ENCODE peak calls at places on chromosomes 4 and X, in ten cellular contexts. G, J, U, O, Q, L, I, N, E and M are unnamed samples.

GRCh38 chr4:2363951-2364653 is 54.3 kb downstream of the ZFYVE28 start:
- DNase-seq in G (no peak), J (no peak), U (no peak), O (peak; percentile 9), Q (no peak), L (no peak), I (no peak), N (no peak), E (no peak), M (no peak)

GRCh38 chr4:78520808-78521226 is 30.8 kb upstream of the ANXA3 start:
- DNase-seq in G (no peak), J (no peak), U (no peak), O (peak; percentile 52), Q (no peak), L (no peak), I (no peak), N (no peak), E (no peak), M (no peak)

GRCh38 chrX:45847966-45848365 is 647.3 kb upstream of the DIPK2B start:
- DNase-seq in G (no peak), J (no peak), U (no peak), O (peak; percentile 12), Q (no peak), L (no peak), I (no peak), N (no peak), E (no peak), M (no peak)

GRCh38 chr4:15832523-15833451 is 54.7 kb downstream of the CD38 start:
- DNase-seq in G (no peak), J (no peak), U (no peak), O (no peak), Q (no peak), L (no peak), I (no peak), N (no peak), E (no peak), M (no peak)

GRCh38 chrX:24494544-24495113 is 29.5 kb downstream of the PDK3 start:
- DNase-seq in G (no peak), J (no peak), U (no peak), O (peak; percentile 5), Q (no peak), L (no peak), I (peak; percentile 74), N (no peak), E (no peak), M (peak; percentile 91)

GRCh38 chrX:68703369-68703768 is 55.9 kb downstream of the STARD8 start:
- DNase-seq in G (no peak), J (no peak), U (no peak), O (no peak), Q (no peak), L (no peak), I (no peak), N (no peak), E (no peak), M (no peak)

GRCh38 chrX:72393836-72394517 is 88.3 kb upstream of the CITED1 start:
- DNase-seq in G (no peak), J (no peak), U (no peak), O (no peak), Q (no peak), L (no peak), I (no peak), N (no peak), E (no peak), M (no peak)

GRCh38 chr4:102735578-102735977 is 25.2 kb downstream of the MANBA start:
- DNase-seq in G (no peak), J (no peak), U (no peak), O (no peak), Q (no peak), L (no peak), I (no peak), N (no peak), E (no peak), M (peak; percentile 63)

GRCh38 chr4:110631582-110632505 is 9.0 kb upstream of the PITX2 start:
- DNase-seq in G (peak; percentile 91), J (peak; percentile 47), U (peak; percentile 89), O (peak; percentile 28), Q (peak; percentile 64), L (no peak), I (peak; percentile 44), N (peak; percentile 86), E (peak; percentile 45), M (peak; percentile 80)

GRCh38 chr4:110632506-110633357 is 9.9 kb upstream of the PITX2 start:
- DNase-seq in G (no peak), J (no peak), U (no peak), O (no peak), Q (no peak), L (no peak), I (no peak), N (no peak), E (no peak), M (no peak)

GRCh38 chr4:110634320-110635154 is 11.7 kb upstream of the PITX2 start:
- DNase-seq in G (no peak), J (no peak), U (no peak), O (no peak), Q (no peak), L (no peak), I (no peak), N (no peak), E (no peak), M (no peak)

GRCh38 chr4:110635155-110635479 is 12.2 kb upstream of the PITX2 start:
- DNase-seq in G (no peak), J (no peak), U (no peak), O (no peak), Q (no peak), L (no peak), I (no peak), N (no peak), E (no peak), M (no peak)

DNA sequence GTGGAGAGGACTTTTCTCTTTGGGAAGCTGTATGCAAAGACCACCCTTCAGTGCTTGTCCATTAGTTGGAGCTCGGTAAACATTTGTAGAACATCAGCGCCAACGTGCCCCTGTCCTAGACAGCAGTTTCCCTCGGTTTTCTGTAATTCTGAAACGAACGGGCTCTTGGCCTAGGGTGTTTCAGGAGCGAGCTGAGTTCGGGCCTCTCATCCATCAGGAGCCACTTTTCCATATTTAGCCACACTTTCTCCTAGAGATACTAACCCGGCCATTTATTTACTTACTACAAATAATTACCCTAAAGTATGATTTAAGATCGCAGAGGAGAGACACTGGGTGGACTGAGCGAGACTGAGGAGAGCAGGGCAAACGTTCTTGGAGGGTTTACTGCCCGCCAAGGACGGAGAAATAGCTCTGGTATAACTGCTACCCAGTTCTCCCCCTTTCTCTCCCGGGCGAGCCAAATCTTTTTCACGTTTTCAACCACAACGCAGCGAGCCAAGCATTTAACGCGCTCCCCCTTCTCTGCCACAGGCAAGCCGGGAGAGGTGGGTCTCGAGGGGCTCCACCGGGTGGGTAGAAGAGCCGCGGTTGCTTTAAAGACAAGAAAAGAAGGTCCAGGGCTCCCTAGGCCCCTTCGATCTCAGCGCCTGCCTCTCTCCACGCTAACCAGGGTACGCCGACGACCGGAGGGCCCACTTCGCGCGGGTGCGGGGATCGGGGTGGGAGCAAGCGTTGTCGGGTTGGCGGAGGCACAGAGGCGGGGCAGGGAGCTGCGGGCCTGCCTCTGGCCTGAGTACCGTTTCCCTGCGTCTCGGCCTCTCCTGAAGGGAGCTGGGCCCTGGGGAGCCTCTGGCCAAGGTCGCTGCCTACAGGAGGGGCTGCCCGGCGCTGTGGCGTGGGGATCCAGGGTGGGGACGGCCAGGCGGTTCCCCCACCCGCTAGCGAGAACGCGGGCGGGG is 10.8 kb upstream of the PITX2 start:
- DNase-seq in G (no peak), J (no peak), U (no peak), O (no peak), Q (no peak), L (no peak), I (no peak), N (peak; percentile 72), E (no peak), M (no peak)
- H3K27ac ChIP-seq in G (no peak overlapping the region), J (peak overlapping the region; percentile 69), U (no peak overlapping the region), O (no peak overlapping the region), Q (no peak overlapping the region), L (no peak overlapping the region), I (no peak overlapping the region), N (peak overlapping the region; percentile 88), E (no peak overlapping the region), M (no peak overlapping the region)

DNA sequence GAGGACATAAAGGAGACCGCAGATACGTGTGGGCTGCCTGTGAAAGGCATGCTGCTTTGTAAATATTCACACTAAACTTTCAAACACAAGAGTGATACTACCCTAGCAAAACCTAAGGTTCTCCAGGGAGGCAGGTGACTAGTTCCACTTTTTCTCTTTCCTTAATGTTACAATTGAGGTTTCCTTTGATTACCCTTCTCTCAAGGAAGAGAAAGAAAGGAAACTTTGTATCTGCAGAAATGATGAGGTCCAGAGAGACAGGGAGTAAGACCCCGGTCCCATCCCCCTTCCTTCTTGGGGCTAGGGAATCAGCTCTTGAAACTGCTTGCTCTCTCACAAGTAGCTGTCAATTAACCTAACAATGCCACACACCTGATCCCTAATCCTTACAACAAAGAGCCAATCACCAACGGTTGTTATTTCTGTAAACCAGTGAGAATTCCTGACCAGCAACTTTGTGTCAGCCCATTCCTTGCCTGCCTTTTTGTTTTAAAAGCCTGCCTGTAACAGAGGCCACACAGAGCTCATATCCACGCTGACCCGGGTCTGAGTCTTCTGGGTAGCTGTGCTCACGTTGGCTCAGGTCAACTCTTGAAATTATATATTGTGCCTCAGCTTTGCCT is 754.8 kb upstream of the FRG1 start:
- DNase-seq in G (peak; percentile 41), J (no peak), U (no peak), O (no peak), Q (no peak), L (no peak), I (no peak), N (no peak), E (no peak), M (no peak)
- H3K27ac ChIP-seq in G (no peak overlapping the region), J (no peak overlapping the region), U (no peak overlapping the region), O (no peak overlapping the region), Q (no peak overlapping the region), L (no peak overlapping the region), I (no peak overlapping the region), N (no peak overlapping the region), E (no peak overlapping the region), M (no peak overlapping the region)

DNA sequence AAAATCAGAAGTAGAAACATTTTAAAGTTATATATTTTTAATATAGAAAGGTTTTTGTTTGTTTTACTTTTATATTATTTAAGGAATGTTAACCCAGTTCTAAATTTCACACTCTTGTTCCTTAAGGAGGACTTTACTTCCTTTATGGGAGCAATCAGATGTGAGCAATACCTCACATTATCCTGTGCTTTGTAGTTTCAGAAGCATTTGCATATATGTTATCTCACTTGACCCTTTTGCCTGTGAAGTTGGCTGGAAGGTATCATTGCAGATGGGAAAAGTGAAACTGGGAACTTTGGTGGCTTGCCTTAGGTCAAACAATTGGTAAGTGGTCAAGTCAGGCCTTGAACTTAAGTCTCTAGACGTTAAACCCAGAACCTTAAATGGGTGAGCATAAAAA is 90.5 kb downstream of the AREG start:
- DNase-seq in G (no peak), J (no peak), U (no peak), O (no peak), Q (no peak), L (no peak), I (no peak), N (no peak), E (no peak), M (no peak)
- H3K27ac ChIP-seq in G (no peak overlapping the region), J (no peak overlapping the region), U (no peak overlapping the region), O (no peak overlapping the region), Q (no peak overlapping the region), L (no peak overlapping the region), I (no peak overlapping the region), N (no peak overlapping the region), E (no peak overlapping the region), M (peak overlapping the region; percentile 87)

DNA sequence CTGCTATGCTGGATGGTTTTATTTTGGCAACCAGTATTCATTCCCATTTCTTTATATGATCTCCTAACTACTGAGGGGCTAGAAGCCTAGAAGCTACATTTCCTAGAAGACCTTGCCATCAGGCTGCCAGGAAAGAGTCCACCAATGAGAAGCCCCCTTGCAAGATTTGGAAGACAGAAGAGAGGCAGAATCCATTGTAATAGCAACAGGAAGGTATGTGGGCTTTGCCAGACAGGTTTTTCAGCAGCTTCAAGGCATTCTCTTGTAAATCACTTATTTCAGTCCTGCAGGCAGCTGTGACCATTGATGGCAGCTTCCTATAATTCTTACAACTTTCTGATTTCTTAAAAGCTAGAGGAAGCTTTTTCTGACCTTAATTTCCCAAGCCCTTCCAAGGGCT is 148.3 kb upstream of the NHS start:
- DNase-seq in G (no peak), J (no peak), U (no peak), O (no peak), Q (no peak), L (no peak), I (no peak), N (no peak), E (no peak), M (no peak)
- H3K27ac ChIP-seq in G (no peak overlapping the region), J (no peak overlapping the region), U (no peak overlapping the region), O (no peak overlapping the region), Q (no peak overlapping the region), L (no peak overlapping the region), I (no peak overlapping the region), N (no peak overlapping the region), E (no peak overlapping the region), M (no peak overlapping the region)